ENCODE peak calls at places on chromosomes 3 and 15, in seven cellular contexts. One of them, this sample, is unnamed.

GRCh38 chr3:29686889-29687592 is 406.2 kb downstream of the RBMS3 start:
- DNase-seq in neural crest cell: no peak
- DNase-seq in endothelial cell: no peak
- DNase-seq in astrocyte: peak
- DNase-seq in T47D: no peak
- DNase-seq in activated CD4-positive, CD25-positive, alpha-beta regulatory T cell: no peak
- DNase-seq in effector CD4-positive, alpha-beta T cell: no peak
- DNase-seq in this sample: no peak

GRCh38 chr3:107264888-107265287 is 112.4 kb upstream of the CCDC54 start:
- DNase-seq in neural crest cell: no peak
- DNase-seq in endothelial cell: no peak
- DNase-seq in astrocyte: no peak
- DNase-seq in T47D: no peak
- DNase-seq in activated CD4-positive, CD25-positive, alpha-beta regulatory T cell: no peak
- DNase-seq in effector CD4-positive, alpha-beta T cell: no peak
- DNase-seq in this sample: peak

GRCh38 chr15:100731259-100732156 is 129.1 kb downstream of the ASB7 start:
- DNase-seq in neural crest cell: no peak
- DNase-seq in endothelial cell: no peak
- DNase-seq in astrocyte: no peak
- DNase-seq in T47D: no peak
- DNase-seq in activated CD4-positive, CD25-positive, alpha-beta regulatory T cell: no peak
- DNase-seq in effector CD4-positive, alpha-beta T cell: no peak
- DNase-seq in this sample: no peak

GRCh38 chr3:195119461-195120198 is 151.3 kb downstream of the XXYLT1 start:
- DNase-seq in neural crest cell: peak
- DNase-seq in endothelial cell: peak
- DNase-seq in astrocyte: peak
- DNase-seq in T47D: no peak
- DNase-seq in activated CD4-positive, CD25-positive, alpha-beta regulatory T cell: no peak
- DNase-seq in effector CD4-positive, alpha-beta T cell: no peak
- DNase-seq in this sample: no peak

GRCh38 chr15:34993413-34993812 is 5.3 kb upstream of the ZNF770 start:
- DNase-seq in neural crest cell: no peak
- DNase-seq in endothelial cell: no peak
- DNase-seq in astrocyte: no peak
- DNase-seq in T47D: no peak
- DNase-seq in activated CD4-positive, CD25-positive, alpha-beta regulatory T cell: no peak
- DNase-seq in effector CD4-positive, alpha-beta T cell: no peak
- DNase-seq in this sample: no peak

GRCh38 chr3:43515970-43516369 is 105.8 kb downstream of the ANO10 start:
- DNase-seq in neural crest cell: no peak
- DNase-seq in endothelial cell: no peak
- DNase-seq in astrocyte: no peak
- DNase-seq in T47D: no peak
- DNase-seq in activated CD4-positive, CD25-positive, alpha-beta regulatory T cell: no peak
- DNase-seq in effector CD4-positive, alpha-beta T cell: no peak
- DNase-seq in this sample: no peak

GRCh38 chr3:173870976-173871375 is 473.4 kb downstream of the NLGN1 start:
- DNase-seq in neural crest cell: no peak
- DNase-seq in endothelial cell: no peak
- DNase-seq in astrocyte: no peak
- DNase-seq in T47D: no peak
- DNase-seq in activated CD4-positive, CD25-positive, alpha-beta regulatory T cell: no peak
- DNase-seq in effector CD4-positive, alpha-beta T cell: no peak
- DNase-seq in this sample: no peak

GRCh38 chr3:48952510-48953118 is 34.0 kb downstream of the ARIH2 start:
- DNase-seq in neural crest cell: no peak
- DNase-seq in endothelial cell: peak
- DNase-seq in astrocyte: no peak
- DNase-seq in T47D: no peak
- DNase-seq in activated CD4-positive, CD25-positive, alpha-beta regulatory T cell: no peak
- DNase-seq in effector CD4-positive, alpha-beta T cell: peak
- DNase-seq in this sample: peak

GRCh38 chr15:39551476-39551875 is 29.4 kb upstream of the THBS1 start:
- DNase-seq in neural crest cell: no peak
- DNase-seq in endothelial cell: no peak
- DNase-seq in astrocyte: no peak
- DNase-seq in T47D: no peak
- DNase-seq in activated CD4-positive, CD25-positive, alpha-beta regulatory T cell: no peak
- DNase-seq in effector CD4-positive, alpha-beta T cell: no peak
- DNase-seq in this sample: no peak

This sample was measured in midbrain.